ENCODE peak calls at places on chromosome 5, in five cellular contexts. One of them, this sample, is unnamed.

GRCh38 chr5:161007879-161008278 is 155.9 kb upstream of the ATP10B start:
- DNase-seq in pancreas: no peak
- DNase-seq in SJSA1: no peak
- DNase-seq in CD8-positive, alpha-beta memory T cell: no peak
- DNase-seq in right cardiac atrium: no peak
- DNase-seq in this sample: no peak

GRCh38 chr5:76084496-76085285 is 1.5 kb downstream of the SV2C start:
- DNase-seq in pancreas: no peak
- DNase-seq in SJSA1: no peak
- DNase-seq in CD8-positive, alpha-beta memory T cell: no peak
- DNase-seq in right cardiac atrium: peak; percentile 11
- DNase-seq in this sample: no peak

GRCh38 chr5:23727271-23727670 is 219.9 kb downstream of the PRDM9 start:
- DNase-seq in pancreas: no peak
- DNase-seq in SJSA1: no peak
- DNase-seq in CD8-positive, alpha-beta memory T cell: no peak
- DNase-seq in right cardiac atrium: no peak
- DNase-seq in this sample: no peak

GRCh38 chr5:270340-270739 is 1.1 kb upstream of the PDCD6 start:
- DNase-seq in pancreas: peak; percentile 39
- DNase-seq in SJSA1: no peak
- DNase-seq in CD8-positive, alpha-beta memory T cell: no peak
- DNase-seq in right cardiac atrium: no peak
- DNase-seq in this sample: peak; percentile 62

GRCh38 chr5:112551437-112552018 is 132.5 kb upstream of the EPB41L4A start:
- DNase-seq in pancreas: peak; percentile 52
- DNase-seq in SJSA1: no peak
- DNase-seq in CD8-positive, alpha-beta memory T cell: no peak
- DNase-seq in right cardiac atrium: no peak
- DNase-seq in this sample: no peak

GRCh38 chr5:110852053-110852452 is 113.2 kb downstream of the SLC25A46 start:
- DNase-seq in pancreas: no peak
- DNase-seq in SJSA1: no peak
- DNase-seq in CD8-positive, alpha-beta memory T cell: no peak
- DNase-seq in right cardiac atrium: no peak
- DNase-seq in this sample: no peak

GRCh38 chr5:177430146-177430951 is 3.9 kb downstream of the GRK6 start:
- DNase-seq in pancreas: no peak
- DNase-seq in SJSA1: no peak
- DNase-seq in CD8-positive, alpha-beta memory T cell: no peak
- DNase-seq in right cardiac atrium: peak; percentile 46
- DNase-seq in this sample: no peak

GRCh38 chr5:79235222-79235577 is 731 bp upstream of the JMY start:
- DNase-seq in pancreas: peak; percentile 16
- DNase-seq in SJSA1: no peak
- DNase-seq in CD8-positive, alpha-beta memory T cell: no peak
- DNase-seq in right cardiac atrium: no peak
- DNase-seq in this sample: no peak

GRCh38 chr5:112163435-112163834 is 255.6 kb downstream of the EPB41L4A start:
- DNase-seq in pancreas: no peak
- DNase-seq in SJSA1: no peak
- DNase-seq in CD8-positive, alpha-beta memory T cell: no peak
- DNase-seq in right cardiac atrium: no peak
- DNase-seq in this sample: no peak

GRCh38 chr5:116571568-116572321 is 2.9 kb downstream of the SEMA6A start:
- DNase-seq in pancreas: no peak
- DNase-seq in SJSA1: no peak
- DNase-seq in CD8-positive, alpha-beta memory T cell: no peak
- DNase-seq in right cardiac atrium: no peak
- DNase-seq in this sample: no peak

GRCh38 chr5:163916376-163916775 is 411.0 kb downstream of the MAT2B start:
- DNase-seq in pancreas: no peak
- DNase-seq in SJSA1: no peak
- DNase-seq in CD8-positive, alpha-beta memory T cell: no peak
- DNase-seq in right cardiac atrium: no peak
- DNase-seq in this sample: no peak

GRCh38 chr5:6573651-6574101 is 59.2 kb downstream of the NSUN2 start:
- DNase-seq in pancreas: no peak
- DNase-seq in SJSA1: peak; percentile 34
- DNase-seq in CD8-positive, alpha-beta memory T cell: no peak
- DNase-seq in right cardiac atrium: no peak
- DNase-seq in this sample: no peak

GRCh38 chr5:137621861-137622823 is 113.7 kb downstream of the KLHL3 start:
- DNase-seq in pancreas: peak; percentile 18
- DNase-seq in SJSA1: peak; percentile 72
- DNase-seq in CD8-positive, alpha-beta memory T cell: no peak
- DNase-seq in right cardiac atrium: peak; percentile 83
- DNase-seq in this sample: peak; percentile 83

GRCh38 chr5:14665110-14665822 is 748 bp downstream of the OTULIN start:
- DNase-seq in pancreas: peak; percentile 41
- DNase-seq in SJSA1: no peak
- DNase-seq in CD8-positive, alpha-beta memory T cell: no peak
- DNase-seq in right cardiac atrium: peak; percentile 66
- DNase-seq in this sample: no peak

GRCh38 chr5:79518718-79519117 is 4.8 kb upstream of the HOMER1 start:
- DNase-seq in pancreas: no peak
- DNase-seq in SJSA1: no peak
- DNase-seq in CD8-positive, alpha-beta memory T cell: no peak
- DNase-seq in right cardiac atrium: no peak
- DNase-seq in this sample: no peak

GRCh38 chr5:136249678-136250266 is 56.8 kb upstream of the SMIM32 start:
- DNase-seq in pancreas: peak; percentile 68
- DNase-seq in SJSA1: peak; percentile 62
- DNase-seq in CD8-positive, alpha-beta memory T cell: no peak
- DNase-seq in right cardiac atrium: peak; percentile 85
- DNase-seq in this sample: no peak

GRCh38 chr5:77590347-77590746 is 48.2 kb downstream of the OTP start:
- DNase-seq in pancreas: no peak
- DNase-seq in SJSA1: no peak
- DNase-seq in CD8-positive, alpha-beta memory T cell: no peak
- DNase-seq in right cardiac atrium: no peak
- DNase-seq in this sample: no peak

GRCh38 chr5:62460578-62460983 is 48.0 kb downstream of the IPO11 start:
- DNase-seq in pancreas: no peak
- DNase-seq in SJSA1: no peak
- DNase-seq in CD8-positive, alpha-beta memory T cell: no peak
- DNase-seq in right cardiac atrium: no peak
- DNase-seq in this sample: no peak

GRCh38 chr5:122390107-122390506 is 78.1 kb downstream of the SNCAIP start:
- DNase-seq in pancreas: no peak
- DNase-seq in SJSA1: no peak
- DNase-seq in CD8-positive, alpha-beta memory T cell: no peak
- DNase-seq in right cardiac atrium: no peak
- DNase-seq in this sample: no peak

GRCh38 chr5:162434311-162434710 is 366.7 kb downstream of the GABRG2 start:
- DNase-seq in pancreas: no peak
- DNase-seq in SJSA1: no peak
- DNase-seq in CD8-positive, alpha-beta memory T cell: no peak
- DNase-seq in right cardiac atrium: no peak
- DNase-seq in this sample: no peak

GRCh38 chr5:96522635-96523355 is 89.7 kb upstream of the PCSK1 start:
- DNase-seq in pancreas: peak; percentile 44
- DNase-seq in SJSA1: no peak
- DNase-seq in CD8-positive, alpha-beta memory T cell: no peak
- DNase-seq in right cardiac atrium: no peak
- DNase-seq in this sample: no peak

GRCh38 chr5:16520806-16521205 is 55.2 kb upstream of the ZNF622 start:
- DNase-seq in pancreas: peak; percentile 26
- DNase-seq in SJSA1: no peak
- DNase-seq in CD8-positive, alpha-beta memory T cell: no peak
- DNase-seq in right cardiac atrium: no peak
- DNase-seq in this sample: no peak

GRCh38 chr5:141516648-141517025 is 27.8 kb downstream of the PCDHGC5 start:
- DNase-seq in pancreas: no peak
- DNase-seq in SJSA1: no peak
- DNase-seq in CD8-positive, alpha-beta memory T cell: no peak
- DNase-seq in right cardiac atrium: peak; percentile 74
- DNase-seq in this sample: no peak

GRCh38 chr5:94968507-94969095 is 316.3 kb downstream of the MCTP1 start:
- DNase-seq in pancreas: peak; percentile 54
- DNase-seq in SJSA1: peak; percentile 40
- DNase-seq in CD8-positive, alpha-beta memory T cell: no peak
- DNase-seq in right cardiac atrium: no peak
- DNase-seq in this sample: no peak

GRCh38 chr5:74613283-74613682 is 27.2 kb downstream of the ENC1 start:
- DNase-seq in pancreas: no peak
- DNase-seq in SJSA1: no peak
- DNase-seq in CD8-positive, alpha-beta memory T cell: no peak
- DNase-seq in right cardiac atrium: no peak
- DNase-seq in this sample: no peak

GRCh38 chr5:75510417-75510835 is 1.0 kb downstream of the CERT1 start:
- DNase-seq in pancreas: peak; percentile 51
- DNase-seq in SJSA1: peak; percentile 46
- DNase-seq in CD8-positive, alpha-beta memory T cell: peak; percentile 1
- DNase-seq in right cardiac atrium: no peak
- DNase-seq in this sample: no peak

DNA sequence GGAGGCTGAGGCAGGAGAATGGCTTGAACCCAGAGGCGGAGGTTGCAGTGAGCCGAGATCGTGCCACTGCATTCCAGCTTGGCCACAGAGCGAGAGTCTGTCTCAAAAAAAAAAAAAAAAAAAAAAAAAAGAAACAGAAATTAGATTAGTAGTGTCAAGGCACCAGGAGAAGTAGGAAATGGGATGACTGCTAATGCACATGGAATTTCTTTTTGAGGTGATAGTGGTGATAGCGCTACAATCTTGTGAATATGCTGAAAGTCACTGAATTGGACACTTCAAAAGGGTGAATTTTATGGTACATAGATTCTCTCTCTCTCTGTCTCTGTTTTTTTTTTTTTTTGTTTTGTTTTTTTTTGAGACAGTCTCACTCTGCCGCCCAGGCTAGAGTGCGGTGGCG is 42.1 kb upstream of the SUB1 start:
- DNase-seq in pancreas: no peak
- DNase-seq in SJSA1: no peak
- DNase-seq in CD8-positive, alpha-beta memory T cell: no peak
- DNase-seq in right cardiac atrium: no peak
- DNase-seq in this sample: no peak
- H3K4me1 ChIP-seq in pancreas: no peaks in the 10 kb centered on the region
- H3K4me1 ChIP-seq in SJSA1: no peaks in the 10 kb centered on the region
- H3K4me1 ChIP-seq in CD8-positive, alpha-beta memory T cell: peaks cover 3% of the 10 kb centered on the region
- H3K4me1 ChIP-seq in right cardiac atrium: no peaks in the 10 kb centered on the region
- H3K4me1 ChIP-seq in this sample: no peaks in the 10 kb centered on the region

GRCh38 chr5:172642926-172643325 is 1.9 kb downstream of the NEURL1B start:
- DNase-seq in pancreas: no peak
- DNase-seq in SJSA1: no peak
- DNase-seq in CD8-positive, alpha-beta memory T cell: no peak
- DNase-seq in right cardiac atrium: no peak
- DNase-seq in this sample: no peak
- H3K4me1 ChIP-seq in pancreas: peaks cover 7% of the 10 kb centered on the region
- H3K4me1 ChIP-seq in SJSA1: peaks cover 31% of the 10 kb centered on the region
- H3K4me1 ChIP-seq in CD8-positive, alpha-beta memory T cell: peaks cover 6% of the 10 kb centered on the region
- H3K4me1 ChIP-seq in right cardiac atrium: peaks cover 13% of the 10 kb centered on the region
- H3K4me1 ChIP-seq in this sample: peaks cover 4% of the 10 kb centered on the region

GRCh38 chr5:107661650-107662044 is 9.1 kb downstream of the EFNA5 start:
- DNase-seq in pancreas: no peak
- DNase-seq in SJSA1: no peak
- DNase-seq in CD8-positive, alpha-beta memory T cell: no peak
- DNase-seq in right cardiac atrium: no peak
- DNase-seq in this sample: no peak
- H3K4me1 ChIP-seq in pancreas: no peaks in the 10 kb centered on the region
- H3K4me1 ChIP-seq in SJSA1: no peaks in the 10 kb centered on the region
- H3K4me1 ChIP-seq in CD8-positive, alpha-beta memory T cell: no peaks in the 10 kb centered on the region
- H3K4me1 ChIP-seq in right cardiac atrium: no peaks in the 10 kb centered on the region
- H3K4me1 ChIP-seq in this sample: no peaks in the 10 kb centered on the region

GRCh38 chr5:172175263-172175719 is 12.7 kb downstream of the STK10 start:
- DNase-seq in pancreas: no peak
- DNase-seq in SJSA1: no peak
- DNase-seq in CD8-positive, alpha-beta memory T cell: peak; percentile 86
- DNase-seq in right cardiac atrium: peak; percentile 86
- DNase-seq in this sample: peak; percentile 79
- H3K4me1 ChIP-seq in pancreas: no peaks in the 10 kb centered on the region
- H3K4me1 ChIP-seq in SJSA1: peaks cover 57% of the 10 kb centered on the region
- H3K4me1 ChIP-seq in CD8-positive, alpha-beta memory T cell: peaks cover 88% of the 10 kb centered on the region
- H3K4me1 ChIP-seq in right cardiac atrium: peaks cover 3% of the 10 kb centered on the region
- H3K4me1 ChIP-seq in this sample: no peaks in the 10 kb centered on the region

GRCh38 chr5:149681252-149681651 is 48.9 kb upstream of the PPARGC1B start:
- DNase-seq in pancreas: no peak
- DNase-seq in SJSA1: no peak
- DNase-seq in CD8-positive, alpha-beta memory T cell: no peak
- DNase-seq in right cardiac atrium: no peak
- DNase-seq in this sample: no peak
- H3K4me1 ChIP-seq in pancreas: no peaks in the 10 kb centered on the region
- H3K4me1 ChIP-seq in SJSA1: no peaks in the 10 kb centered on the region
- H3K4me1 ChIP-seq in CD8-positive, alpha-beta memory T cell: no peaks in the 10 kb centered on the region
- H3K4me1 ChIP-seq in right cardiac atrium: peaks cover 9% of the 10 kb centered on the region
- H3K4me1 ChIP-seq in this sample: no peaks in the 10 kb centered on the region

GRCh38 chr5:82365744-82366228 is 87.6 kb upstream of the RPS23 start:
- DNase-seq in pancreas: no peak
- DNase-seq in SJSA1: no peak
- DNase-seq in CD8-positive, alpha-beta memory T cell: no peak
- DNase-seq in right cardiac atrium: no peak
- DNase-seq in this sample: no peak
- H3K4me1 ChIP-seq in pancreas: no peaks in the 10 kb centered on the region
- H3K4me1 ChIP-seq in SJSA1: peaks cover 7% of the 10 kb centered on the region
- H3K4me1 ChIP-seq in CD8-positive, alpha-beta memory T cell: no peaks in the 10 kb centered on the region
- H3K4me1 ChIP-seq in right cardiac atrium: no peaks in the 10 kb centered on the region
- H3K4me1 ChIP-seq in this sample: no peaks in the 10 kb centered on the region

DNA sequence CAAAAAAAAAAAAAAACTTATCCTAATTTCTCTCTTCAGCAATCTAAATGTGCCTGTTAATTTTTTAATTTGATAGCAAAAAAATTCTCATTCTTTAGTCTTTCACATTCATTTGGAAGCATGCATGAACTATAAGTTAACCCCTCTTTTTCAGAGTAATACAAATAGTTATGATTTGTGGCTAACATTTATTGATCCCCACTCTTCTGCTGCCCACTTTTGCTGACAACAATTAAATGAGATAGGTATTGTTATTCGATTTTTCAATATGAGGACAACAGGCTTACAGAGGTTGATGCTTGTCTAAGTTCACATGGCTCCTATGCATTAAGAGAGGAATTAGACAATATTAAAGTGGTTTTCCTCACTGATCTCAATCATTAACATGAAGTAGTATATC is 2.9 kb upstream of the NR3C1 start:
- DNase-seq in pancreas: no peak
- DNase-seq in SJSA1: no peak
- DNase-seq in CD8-positive, alpha-beta memory T cell: no peak
- DNase-seq in right cardiac atrium: no peak
- DNase-seq in this sample: no peak
- H3K4me1 ChIP-seq in pancreas: no peaks in the 10 kb centered on the region
- H3K4me1 ChIP-seq in SJSA1: peaks cover 18% of the 10 kb centered on the region
- H3K4me1 ChIP-seq in CD8-positive, alpha-beta memory T cell: peaks cover 10% of the 10 kb centered on the region
- H3K4me1 ChIP-seq in right cardiac atrium: no peaks in the 10 kb centered on the region
- H3K4me1 ChIP-seq in this sample: peaks cover under 1% of the 10 kb centered on the region

GRCh38 chr5:172736524-172737135 is 34.4 kb downstream of the DUSP1 start:
- DNase-seq in pancreas: no peak
- DNase-seq in SJSA1: no peak
- DNase-seq in CD8-positive, alpha-beta memory T cell: no peak
- DNase-seq in right cardiac atrium: no peak
- DNase-seq in this sample: no peak
- H3K4me1 ChIP-seq in pancreas: no peaks in the 10 kb centered on the region
- H3K4me1 ChIP-seq in SJSA1: peaks cover 54% of the 10 kb centered on the region
- H3K4me1 ChIP-seq in CD8-positive, alpha-beta memory T cell: no peaks in the 10 kb centered on the region
- H3K4me1 ChIP-seq in right cardiac atrium: peaks cover 9% of the 10 kb centered on the region
- H3K4me1 ChIP-seq in this sample: peaks cover 54% of the 10 kb centered on the region

DNA sequence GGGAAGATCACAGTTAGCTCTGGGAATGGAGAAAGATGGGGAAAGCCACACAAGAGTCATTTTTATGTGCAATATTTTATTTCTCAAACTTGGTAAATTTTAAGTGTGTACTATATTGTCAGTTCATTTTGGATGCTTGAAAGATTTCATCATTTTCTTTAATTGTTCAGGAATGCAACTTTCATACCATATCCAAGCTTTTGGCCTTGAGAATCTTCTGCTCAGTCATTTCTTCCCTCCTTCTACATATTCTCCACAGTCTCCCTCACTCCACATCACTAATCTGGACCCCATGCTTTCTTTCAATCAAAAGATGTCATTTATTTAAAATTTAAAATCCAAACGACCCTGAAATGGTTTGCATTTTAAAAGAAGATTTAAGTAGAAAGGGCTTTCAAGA is 135.4 kb downstream of the FAM114A2 start:
- DNase-seq in pancreas: no peak
- DNase-seq in SJSA1: no peak
- DNase-seq in CD8-positive, alpha-beta memory T cell: no peak
- DNase-seq in right cardiac atrium: no peak
- DNase-seq in this sample: no peak
- H3K4me1 ChIP-seq in pancreas: no peaks in the 10 kb centered on the region
- H3K4me1 ChIP-seq in SJSA1: peaks cover 26% of the 10 kb centered on the region
- H3K4me1 ChIP-seq in CD8-positive, alpha-beta memory T cell: no peaks in the 10 kb centered on the region
- H3K4me1 ChIP-seq in right cardiac atrium: no peaks in the 10 kb centered on the region
- H3K4me1 ChIP-seq in this sample: no peaks in the 10 kb centered on the region

This sample was measured in ascending aorta.